ENCODE peak calls at places on chromosomes 5 and 9, in five cellular contexts. One of them, this sample, is unnamed.

GRCh38 chr5:173025651-173026050 is 30.5 kb upstream of the CREBRF start:
- DNase-seq in gastrocnemius medialis: no peak
- DNase-seq in endodermal cell: no peak
- DNase-seq in uterus: no peak
- DNase-seq in dorsolateral prefrontal cortex: no peak
- DNase-seq in this sample: no peak

GRCh38 chr9:35557330-35557729 is 47.7 kb upstream of the TESK1 start:
- DNase-seq in uterus: no peak
- DNase-seq in endodermal cell: no peak
- DNase-seq in dorsolateral prefrontal cortex: no peak
- DNase-seq in gastrocnemius medialis: peak
- DNase-seq in this sample: no peak

GRCh38 chr5:67404261-67405100 is 207.9 kb upstream of the CD180 start:
- DNase-seq in endodermal cell: no peak
- DNase-seq in gastrocnemius medialis: no peak
- DNase-seq in dorsolateral prefrontal cortex: no peak
- DNase-seq in uterus: no peak
- DNase-seq in this sample: no peak

GRCh38 chr9:3948826-3949578 is 350.9 kb downstream of the GLIS3 start:
- DNase-seq in dorsolateral prefrontal cortex: no peak
- DNase-seq in endodermal cell: no peak
- DNase-seq in uterus: no peak
- DNase-seq in gastrocnemius medialis: no peak
- DNase-seq in this sample: no peak

GRCh38 chr5:59540366-59540765 is 353.2 kb downstream of the PDE4D start:
- DNase-seq in uterus: no peak
- DNase-seq in gastrocnemius medialis: no peak
- DNase-seq in endodermal cell: no peak
- DNase-seq in dorsolateral prefrontal cortex: no peak
- DNase-seq in this sample: no peak

GRCh38 chr9:92795000-92795399 is 30.4 kb upstream of the BICD2 start:
- DNase-seq in dorsolateral prefrontal cortex: no peak
- DNase-seq in gastrocnemius medialis: no peak
- DNase-seq in endodermal cell: no peak
- DNase-seq in uterus: no peak
- DNase-seq in this sample: no peak

GRCh38 chr5:60490597-60491166 is 209.3 kb downstream of the DEPDC1B start:
- DNase-seq in gastrocnemius medialis: no peak
- DNase-seq in uterus: no peak
- DNase-seq in endodermal cell: no peak
- DNase-seq in dorsolateral prefrontal cortex: no peak
- DNase-seq in this sample: no peak

GRCh38 chr9:89449261-89449671 is 48.6 kb downstream of the SEMA4D start:
- DNase-seq in dorsolateral prefrontal cortex: no peak
- DNase-seq in uterus: no peak
- DNase-seq in gastrocnemius medialis: no peak
- DNase-seq in endodermal cell: no peak
- DNase-seq in this sample: no peak

GRCh38 chr5:143041461-143041860 is 271.3 kb downstream of the ARHGAP26 start:
- DNase-seq in dorsolateral prefrontal cortex: no peak
- DNase-seq in endodermal cell: no peak
- DNase-seq in uterus: no peak
- DNase-seq in gastrocnemius medialis: no peak
- DNase-seq in this sample: no peak

GRCh38 chr5:143045062-143045461 is 274.9 kb downstream of the ARHGAP26 start:
- DNase-seq in endodermal cell: no peak
- DNase-seq in gastrocnemius medialis: no peak
- DNase-seq in uterus: no peak
- DNase-seq in dorsolateral prefrontal cortex: no peak
- DNase-seq in this sample: no peak

GRCh38 chr5:143044265-143044664 is 274.1 kb downstream of the ARHGAP26 start:
- DNase-seq in uterus: no peak
- DNase-seq in gastrocnemius medialis: peak
- DNase-seq in dorsolateral prefrontal cortex: no peak
- DNase-seq in endodermal cell: no peak
- DNase-seq in this sample: no peak

GRCh38 chr5:143040622-143041021 is 270.4 kb downstream of the ARHGAP26 start:
- DNase-seq in endodermal cell: no peak
- DNase-seq in uterus: no peak
- DNase-seq in gastrocnemius medialis: no peak
- DNase-seq in dorsolateral prefrontal cortex: no peak
- DNase-seq in this sample: no peak

DNA sequence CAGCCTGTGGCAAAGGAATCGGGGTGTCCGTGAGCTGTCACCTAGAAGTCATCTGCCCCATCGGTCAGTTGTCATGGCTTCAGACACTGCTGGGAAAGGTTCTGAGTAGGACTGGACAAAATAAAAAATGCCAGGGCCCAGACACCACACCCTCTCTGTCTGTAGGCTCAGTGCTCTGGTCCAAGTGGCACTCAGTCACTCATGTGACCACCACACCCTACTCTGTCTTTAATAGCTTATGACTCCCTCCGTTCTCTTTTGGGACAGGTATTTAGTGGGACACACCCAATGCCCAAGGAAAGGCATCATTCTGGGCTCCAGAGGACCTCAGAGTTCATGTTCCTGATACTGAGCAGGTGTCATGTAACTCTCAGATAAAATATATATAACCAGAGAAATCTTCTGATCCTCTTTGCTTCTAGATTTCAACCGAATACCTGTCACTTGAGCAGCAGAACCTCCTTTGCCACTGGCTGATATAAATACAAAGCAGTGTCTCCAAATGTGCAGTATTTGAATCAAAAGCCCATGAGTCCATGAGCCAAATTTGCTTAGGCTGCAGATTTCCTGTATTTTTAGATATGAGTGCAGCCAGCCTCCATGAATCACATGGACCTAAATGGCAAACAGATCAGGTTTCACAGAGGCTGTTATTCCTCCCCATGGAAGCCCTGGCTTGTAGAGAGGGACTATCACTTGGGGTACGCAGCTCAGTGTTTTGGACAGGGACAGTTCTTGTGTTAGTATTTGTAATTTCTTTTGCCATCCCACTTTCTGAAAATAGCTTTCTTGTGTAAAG is 272.0 kb downstream of the ARHGAP26 start:
- DNase-seq in uterus: no peak
- DNase-seq in dorsolateral prefrontal cortex: no peak
- DNase-seq in endodermal cell: no peak
- DNase-seq in gastrocnemius medialis: peak
- DNase-seq in this sample: no peak
- H3K27ac ChIP-seq in uterus: no peak
- H3K27ac ChIP-seq in dorsolateral prefrontal cortex: peak
- H3K27ac ChIP-seq in endodermal cell: no peak
- H3K27ac ChIP-seq in gastrocnemius medialis: peak
- H3K27ac ChIP-seq in this sample: peak

GRCh38 chr9:128066713-128067621 is at the start of gene NAIF1:
- DNase-seq in uterus: peak
- DNase-seq in gastrocnemius medialis: peak
- DNase-seq in dorsolateral prefrontal cortex: peak
- DNase-seq in endodermal cell: peak
- DNase-seq in this sample: peak

GRCh38 chr9:128067898-128068655 is at the start of gene SLC25A25:
- DNase-seq in uterus: peak
- DNase-seq in dorsolateral prefrontal cortex: peak
- DNase-seq in endodermal cell: peak
- DNase-seq in gastrocnemius medialis: peak
- DNase-seq in this sample: peak

GRCh38 chr9:128070874-128071273 is 2.8 kb downstream of the SLC25A25 start:
- DNase-seq in uterus: no peak
- DNase-seq in gastrocnemius medialis: no peak
- DNase-seq in endodermal cell: no peak
- DNase-seq in dorsolateral prefrontal cortex: no peak
- DNase-seq in this sample: no peak

GRCh38 chr9:128067622-128067897 is 440 bp upstream of the NAIF1 start:
- DNase-seq in gastrocnemius medialis: no peak
- DNase-seq in uterus: no peak
- DNase-seq in endodermal cell: no peak
- DNase-seq in dorsolateral prefrontal cortex: no peak
- DNase-seq in this sample: no peak

GRCh38 chr9:128068656-128069221 is 707 bp downstream of the SLC25A25 start:
- DNase-seq in gastrocnemius medialis: no peak
- DNase-seq in dorsolateral prefrontal cortex: peak
- DNase-seq in endodermal cell: no peak
- DNase-seq in uterus: no peak
- DNase-seq in this sample: no peak
- H3K27ac ChIP-seq in gastrocnemius medialis: peak
- H3K27ac ChIP-seq in dorsolateral prefrontal cortex: peak
- H3K27ac ChIP-seq in endodermal cell: no peak
- H3K27ac ChIP-seq in uterus: peak
- H3K27ac ChIP-seq in this sample: peak

DNA sequence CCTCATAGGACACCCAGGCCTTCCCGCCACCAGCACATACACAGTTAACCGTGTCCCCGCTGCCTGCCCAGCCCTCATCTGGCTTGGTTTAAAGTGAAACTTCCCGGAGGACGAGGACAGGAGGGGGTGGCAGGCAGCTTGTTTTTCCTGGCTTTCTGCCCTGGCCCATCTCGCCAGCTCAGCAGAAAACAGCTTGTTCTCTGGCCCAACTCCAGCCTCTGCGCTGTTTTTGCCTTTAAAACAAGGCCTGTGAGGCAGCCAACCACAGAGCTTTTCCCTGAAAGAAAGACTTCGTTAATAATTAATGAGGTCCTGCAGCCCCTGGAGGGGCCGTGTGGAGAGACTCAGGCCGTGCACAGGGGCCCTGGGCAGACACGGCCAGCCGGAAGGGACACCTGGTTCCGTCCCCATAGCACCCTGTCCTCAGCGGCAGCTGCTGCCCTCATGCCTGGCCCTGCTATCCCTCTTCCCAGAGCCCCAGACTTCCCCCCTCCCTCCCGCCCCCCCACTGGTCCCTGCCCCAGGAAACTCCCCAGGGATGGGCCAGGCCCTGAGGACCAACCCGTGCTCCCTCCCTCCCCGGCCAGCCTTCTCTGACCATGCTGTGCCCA is 108.7 kb downstream of the RXRA start:
- DNase-seq in gastrocnemius medialis: peak
- DNase-seq in dorsolateral prefrontal cortex: peak
- DNase-seq in uterus: peak
- DNase-seq in endodermal cell: no peak
- DNase-seq in this sample: peak
- H3K27ac ChIP-seq in gastrocnemius medialis: peak
- H3K27ac ChIP-seq in dorsolateral prefrontal cortex: peak
- H3K27ac ChIP-seq in uterus: peak
- H3K27ac ChIP-seq in endodermal cell: peak
- H3K27ac ChIP-seq in this sample: peak

GRCh38 chr5:90941002-90941720 is 382.6 kb downstream of the ADGRV1 start:
- DNase-seq in dorsolateral prefrontal cortex: no peak
- DNase-seq in gastrocnemius medialis: no peak
- DNase-seq in uterus: no peak
- DNase-seq in endodermal cell: no peak
- DNase-seq in this sample: no peak

GRCh38 chr5:90940227-90940995 is 381.8 kb downstream of the ADGRV1 start:
- DNase-seq in gastrocnemius medialis: no peak
- DNase-seq in uterus: no peak
- DNase-seq in dorsolateral prefrontal cortex: no peak
- DNase-seq in endodermal cell: peak
- DNase-seq in this sample: no peak

GRCh38 chr5:90934738-90935137 is 376.1 kb downstream of the ADGRV1 start:
- DNase-seq in uterus: no peak
- DNase-seq in endodermal cell: no peak
- DNase-seq in dorsolateral prefrontal cortex: no peak
- DNase-seq in gastrocnemius medialis: no peak
- DNase-seq in this sample: no peak

GRCh38 chr5:90944116-90944515 is 385.5 kb downstream of the ADGRV1 start:
- DNase-seq in endodermal cell: no peak
- DNase-seq in dorsolateral prefrontal cortex: no peak
- DNase-seq in uterus: no peak
- DNase-seq in gastrocnemius medialis: no peak
- DNase-seq in this sample: no peak

DNA sequence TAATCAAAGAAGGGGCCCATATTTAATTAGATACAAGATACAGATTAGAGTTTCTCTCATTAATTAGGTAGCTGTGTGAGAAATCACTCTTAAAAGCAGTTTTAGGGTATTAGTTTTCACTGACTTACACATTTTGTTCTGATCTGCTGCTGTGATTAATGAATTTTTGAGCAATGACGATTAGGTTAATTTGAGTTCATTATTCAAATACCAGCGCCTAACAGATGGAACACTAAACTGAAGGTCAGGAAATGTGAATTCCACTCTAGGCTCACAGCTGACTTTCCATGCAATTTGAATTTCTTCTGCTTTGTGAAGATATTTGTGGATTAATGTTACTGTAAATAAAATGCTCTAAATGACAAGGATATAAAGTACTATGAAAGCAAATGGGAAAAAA is 380.6 kb downstream of the ADGRV1 start:
- DNase-seq in dorsolateral prefrontal cortex: no peak
- DNase-seq in uterus: no peak
- DNase-seq in gastrocnemius medialis: no peak
- DNase-seq in endodermal cell: no peak
- DNase-seq in this sample: no peak
- H3K27ac ChIP-seq in dorsolateral prefrontal cortex: no peak
- H3K27ac ChIP-seq in uterus: no peak
- H3K27ac ChIP-seq in gastrocnemius medialis: no peak
- H3K27ac ChIP-seq in endodermal cell: no peak
- H3K27ac ChIP-seq in this sample: no peak

GRCh38 chr9:113898151-113898550 is 22.0 kb downstream of the ZNF618 start:
- DNase-seq in endodermal cell: no peak
- DNase-seq in gastrocnemius medialis: no peak
- DNase-seq in uterus: no peak
- DNase-seq in dorsolateral prefrontal cortex: no peak
- DNase-seq in this sample: no peak
- H3K27ac ChIP-seq in endodermal cell: no peak
- H3K27ac ChIP-seq in gastrocnemius medialis: no peak
- H3K27ac ChIP-seq in uterus: no peak
- H3K27ac ChIP-seq in dorsolateral prefrontal cortex: no peak
- H3K27ac ChIP-seq in this sample: no peak

GRCh38 chr9:20031836-20032235 is 243.0 kb upstream of the SLC24A2 start:
- DNase-seq in endodermal cell: no peak
- DNase-seq in uterus: no peak
- DNase-seq in gastrocnemius medialis: no peak
- DNase-seq in dorsolateral prefrontal cortex: no peak
- DNase-seq in this sample: no peak
- H3K27ac ChIP-seq in endodermal cell: no peak
- H3K27ac ChIP-seq in uterus: no peak
- H3K27ac ChIP-seq in gastrocnemius medialis: peak
- H3K27ac ChIP-seq in dorsolateral prefrontal cortex: no peak
- H3K27ac ChIP-seq in this sample: peak

GRCh38 chr9:97362777-97363545 is 48.9 kb upstream of the TDRD7 start:
- DNase-seq in endodermal cell: peak
- DNase-seq in gastrocnemius medialis: no peak
- DNase-seq in dorsolateral prefrontal cortex: no peak
- DNase-seq in uterus: no peak
- DNase-seq in this sample: no peak
- H3K27ac ChIP-seq in endodermal cell: no peak
- H3K27ac ChIP-seq in gastrocnemius medialis: no peak
- H3K27ac ChIP-seq in dorsolateral prefrontal cortex: no peak
- H3K27ac ChIP-seq in uterus: no peak
- H3K27ac ChIP-seq in this sample: no peak

GRCh38 chr9:16133556-16134227 is 580.8 kb downstream of the CCDC171 start:
- DNase-seq in uterus: no peak
- DNase-seq in endodermal cell: peak
- DNase-seq in gastrocnemius medialis: peak
- DNase-seq in dorsolateral prefrontal cortex: no peak
- DNase-seq in this sample: peak

GRCh38 chr9:16134351-16134750 is 581.5 kb downstream of the CCDC171 start:
- DNase-seq in endodermal cell: no peak
- DNase-seq in gastrocnemius medialis: no peak
- DNase-seq in uterus: no peak
- DNase-seq in dorsolateral prefrontal cortex: no peak
- DNase-seq in this sample: no peak

GRCh38 chr9:16132513-16132912 is 579.7 kb downstream of the CCDC171 start:
- DNase-seq in dorsolateral prefrontal cortex: no peak
- DNase-seq in gastrocnemius medialis: no peak
- DNase-seq in uterus: no peak
- DNase-seq in endodermal cell: no peak
- DNase-seq in this sample: no peak

GRCh38 chr9:16131269-16131668 is 578.4 kb downstream of the CCDC171 start:
- DNase-seq in gastrocnemius medialis: no peak
- DNase-seq in endodermal cell: peak
- DNase-seq in uterus: no peak
- DNase-seq in dorsolateral prefrontal cortex: no peak
- DNase-seq in this sample: no peak

GRCh38 chr9:16133032-16133431 is 580.2 kb downstream of the CCDC171 start:
- DNase-seq in endodermal cell: no peak
- DNase-seq in gastrocnemius medialis: no peak
- DNase-seq in dorsolateral prefrontal cortex: no peak
- DNase-seq in uterus: no peak
- DNase-seq in this sample: no peak
- H3K27ac ChIP-seq in endodermal cell: no peak
- H3K27ac ChIP-seq in gastrocnemius medialis: no peak
- H3K27ac ChIP-seq in dorsolateral prefrontal cortex: no peak
- H3K27ac ChIP-seq in uterus: no peak
- H3K27ac ChIP-seq in this sample: no peak